ENCODE peak calls at places on chromosome 6, in four cellular contexts. One of them, this sample, is unnamed. For H3K4me1, the result is how much of the 10 kb centered on the place peaks cover.

GRCh38 chr6:122580731-122581130 is 29.5 kb upstream of the PKIB start:
- DNase-seq in prostate gland: no peak
- DNase-seq in HCT116: peak
- DNase-seq in esophagus muscularis mucosa: no peak
- DNase-seq in this sample: no peak

GRCh38 chr6:89749918-89750317 is 69.7 kb downstream of the MDN1 start:
- DNase-seq in prostate gland: no peak
- DNase-seq in HCT116: no peak
- DNase-seq in esophagus muscularis mucosa: no peak
- DNase-seq in this sample: no peak

GRCh38 chr6:142760152-142760551 is 184.8 kb downstream of the HIVEP2 start:
- DNase-seq in prostate gland: no peak
- DNase-seq in HCT116: no peak
- DNase-seq in esophagus muscularis mucosa: no peak
- DNase-seq in this sample: no peak

GRCh38 chr6:6717008-6717763 is 128.7 kb downstream of the LY86 start:
- DNase-seq in prostate gland: no peak
- DNase-seq in HCT116: no peak
- DNase-seq in esophagus muscularis mucosa: no peak
- DNase-seq in this sample: no peak

GRCh38 chr6:148516116-148517016 is 173.7 kb downstream of the SASH1 start:
- DNase-seq in prostate gland: no peak
- DNase-seq in HCT116: no peak
- DNase-seq in esophagus muscularis mucosa: no peak
- DNase-seq in this sample: no peak

GRCh38 chr6:15498640-15499039 is 164.2 kb downstream of the DTNBP1 start:
- DNase-seq in prostate gland: no peak
- DNase-seq in HCT116: no peak
- DNase-seq in esophagus muscularis mucosa: no peak
- DNase-seq in this sample: no peak

GRCh38 chr6:136718486-136718885 is 73.8 kb downstream of the MAP3K5 start:
- DNase-seq in prostate gland: no peak
- DNase-seq in HCT116: no peak
- DNase-seq in esophagus muscularis mucosa: no peak
- DNase-seq in this sample: no peak

GRCh38 chr6:93566285-93566684 is 146.9 kb upstream of the EPHA7 start:
- DNase-seq in prostate gland: no peak
- DNase-seq in HCT116: no peak
- DNase-seq in esophagus muscularis mucosa: no peak
- DNase-seq in this sample: no peak

GRCh38 chr6:51711876-51712275 is 375.5 kb downstream of the PKHD1 start:
- DNase-seq in prostate gland: no peak
- DNase-seq in HCT116: no peak
- DNase-seq in esophagus muscularis mucosa: no peak
- DNase-seq in this sample: no peak

GRCh38 chr6:138250513-138251247 is 32.4 kb upstream of the PBOV1 start:
- DNase-seq in prostate gland: peak
- DNase-seq in HCT116: no peak
- DNase-seq in esophagus muscularis mucosa: no peak
- DNase-seq in this sample: peak

GRCh38 chr6:115934145-115934544 is 126.5 kb downstream of the FRK start:
- DNase-seq in prostate gland: no peak
- DNase-seq in HCT116: no peak
- DNase-seq in esophagus muscularis mucosa: no peak
- DNase-seq in this sample: no peak

GRCh38 chr6:26421259-26422144 is 18.8 kb upstream of the BTN3A3 start:
- DNase-seq in prostate gland: peak
- DNase-seq in HCT116: peak
- DNase-seq in esophagus muscularis mucosa: peak
- DNase-seq in this sample: peak

GRCh38 chr6:100134703-100135102 is 140.7 kb upstream of the MCHR2 start:
- DNase-seq in prostate gland: no peak
- DNase-seq in HCT116: no peak
- DNase-seq in esophagus muscularis mucosa: no peak
- DNase-seq in this sample: no peak

GRCh38 chr6:52820198-52820597 is 16.6 kb upstream of the GSTA1 start:
- DNase-seq in prostate gland: no peak
- DNase-seq in HCT116: no peak
- DNase-seq in esophagus muscularis mucosa: no peak
- DNase-seq in this sample: no peak

GRCh38 chr6:4844108-4844507 is 67.9 kb downstream of the CDYL start:
- DNase-seq in prostate gland: no peak
- DNase-seq in HCT116: no peak
- DNase-seq in esophagus muscularis mucosa: no peak
- DNase-seq in this sample: no peak

GRCh38 chr6:129606664-129607063 is 103.3 kb downstream of the ARHGAP18 start:
- DNase-seq in prostate gland: no peak
- DNase-seq in HCT116: no peak
- DNase-seq in esophagus muscularis mucosa: no peak
- DNase-seq in this sample: no peak

GRCh38 chr6:98644063-98644462 is 190.3 kb upstream of the POU3F2 start:
- DNase-seq in prostate gland: no peak
- DNase-seq in HCT116: no peak
- DNase-seq in esophagus muscularis mucosa: no peak
- DNase-seq in this sample: no peak

GRCh38 chr6:15256538-15257222 is 10.8 kb downstream of the JARID2 start:
- DNase-seq in prostate gland: no peak
- DNase-seq in HCT116: no peak
- DNase-seq in esophagus muscularis mucosa: no peak
- DNase-seq in this sample: no peak

GRCh38 chr6:26104457-26105108 is 17.4 kb downstream of the HFE start:
- DNase-seq in prostate gland: no peak
- DNase-seq in HCT116: peak
- DNase-seq in esophagus muscularis mucosa: no peak
- DNase-seq in this sample: no peak

GRCh38 chr6:38322123-38322522 is 317.6 kb downstream of the BTBD9 start:
- DNase-seq in prostate gland: no peak
- DNase-seq in HCT116: no peak
- DNase-seq in esophagus muscularis mucosa: no peak
- DNase-seq in this sample: no peak

GRCh38 chr6:98747960-98748359 is 86.4 kb upstream of the POU3F2 start:
- DNase-seq in prostate gland: no peak
- DNase-seq in HCT116: no peak
- DNase-seq in esophagus muscularis mucosa: no peak
- DNase-seq in this sample: no peak

GRCh38 chr6:24858154-24858801 is 59.6 kb upstream of the ARMH2 start:
- DNase-seq in prostate gland: no peak
- DNase-seq in HCT116: no peak
- DNase-seq in esophagus muscularis mucosa: no peak
- DNase-seq in this sample: peak

GRCh38 chr6:44248579-44248978 is 1.7 kb downstream of the HSP90AB1 start:
- DNase-seq in prostate gland: no peak
- DNase-seq in HCT116: no peak
- DNase-seq in esophagus muscularis mucosa: no peak
- DNase-seq in this sample: no peak

GRCh38 chr6:44246663-44247337 is at the start of gene HSP90AB1:
- DNase-seq in prostate gland: peak
- DNase-seq in HCT116: peak
- DNase-seq in esophagus muscularis mucosa: peak
- DNase-seq in this sample: peak

GRCh38 chr6:44247338-44248302 is 719 bp downstream of the HSP90AB1 start:
- DNase-seq in prostate gland: peak
- DNase-seq in HCT116: no peak
- DNase-seq in esophagus muscularis mucosa: no peak
- DNase-seq in this sample: peak

GRCh38 chr6:44245391-44245911 is 1.4 kb upstream of the HSP90AB1 start:
- DNase-seq in prostate gland: no peak
- DNase-seq in HCT116: no peak
- DNase-seq in esophagus muscularis mucosa: no peak
- DNase-seq in this sample: no peak

DNA sequence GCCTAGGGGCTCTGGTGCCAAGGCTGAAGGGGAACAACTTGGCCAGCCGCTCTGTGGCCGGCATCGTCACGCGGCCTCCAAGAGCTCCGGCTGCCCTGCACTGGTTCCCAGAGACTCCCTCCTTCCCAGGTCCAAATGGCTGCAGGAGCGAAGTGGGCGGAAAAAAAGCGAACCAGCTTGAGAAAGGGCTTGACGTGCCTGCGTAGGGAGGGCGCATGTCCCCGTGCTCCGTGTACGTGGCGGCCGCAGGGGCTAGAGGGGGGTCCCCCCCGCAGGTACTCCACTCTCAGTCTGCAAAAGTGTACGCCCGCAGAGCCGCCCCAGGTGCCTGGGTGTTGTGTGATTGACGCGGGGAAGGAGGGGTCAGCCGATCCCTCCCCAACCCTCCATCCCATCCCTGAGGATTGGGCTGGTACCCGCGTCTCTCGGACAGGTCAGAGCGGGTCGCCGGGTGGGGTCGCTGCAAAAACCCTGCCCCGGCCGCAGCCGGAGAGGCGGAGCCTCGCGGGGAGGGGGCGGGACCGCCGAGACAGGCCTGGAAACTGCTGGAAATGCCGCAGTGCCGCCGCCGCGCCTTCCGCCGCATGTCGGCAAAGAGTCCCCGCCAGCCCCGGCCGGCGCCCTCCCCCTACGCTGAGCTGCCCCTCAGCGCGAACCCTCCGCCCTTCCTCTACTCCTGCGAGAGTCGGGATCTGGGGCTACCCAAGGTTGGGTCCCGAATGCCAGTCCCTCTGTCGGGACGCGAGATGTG is 814 bp upstream of the HSP90AB1 start:
- DNase-seq in prostate gland: peak
- DNase-seq in HCT116: peak
- DNase-seq in esophagus muscularis mucosa: peak
- DNase-seq in this sample: peak
- TF ChIP-seq POLR2AphosphoS5 in prostate gland: peak
- TF ChIP-seq POLR2AphosphoS5 in HCT116: peak
- TF ChIP-seq POLR2AphosphoS5 in esophagus muscularis mucosa: no peak
- TF ChIP-seq POLR2AphosphoS5 in this sample: peak

GRCh38 chr6:135268740-135269139 is 87.6 kb downstream of the MYB start:
- DNase-seq in prostate gland: no peak
- DNase-seq in HCT116: no peak
- DNase-seq in esophagus muscularis mucosa: no peak
- DNase-seq in this sample: no peak

GRCh38 chr6:135268263-135268662 is 87.2 kb downstream of the MYB start:
- DNase-seq in prostate gland: no peak
- DNase-seq in HCT116: no peak
- DNase-seq in esophagus muscularis mucosa: no peak
- DNase-seq in this sample: no peak

GRCh38 chr6:135269399-135270005 is 88.4 kb downstream of the MYB start:
- DNase-seq in prostate gland: no peak
- DNase-seq in HCT116: no peak
- DNase-seq in esophagus muscularis mucosa: no peak
- DNase-seq in this sample: no peak

GRCh38 chr6:135271626-135272025 is 90.5 kb downstream of the MYB start:
- DNase-seq in prostate gland: no peak
- DNase-seq in HCT116: no peak
- DNase-seq in esophagus muscularis mucosa: no peak
- DNase-seq in this sample: no peak

DNA sequence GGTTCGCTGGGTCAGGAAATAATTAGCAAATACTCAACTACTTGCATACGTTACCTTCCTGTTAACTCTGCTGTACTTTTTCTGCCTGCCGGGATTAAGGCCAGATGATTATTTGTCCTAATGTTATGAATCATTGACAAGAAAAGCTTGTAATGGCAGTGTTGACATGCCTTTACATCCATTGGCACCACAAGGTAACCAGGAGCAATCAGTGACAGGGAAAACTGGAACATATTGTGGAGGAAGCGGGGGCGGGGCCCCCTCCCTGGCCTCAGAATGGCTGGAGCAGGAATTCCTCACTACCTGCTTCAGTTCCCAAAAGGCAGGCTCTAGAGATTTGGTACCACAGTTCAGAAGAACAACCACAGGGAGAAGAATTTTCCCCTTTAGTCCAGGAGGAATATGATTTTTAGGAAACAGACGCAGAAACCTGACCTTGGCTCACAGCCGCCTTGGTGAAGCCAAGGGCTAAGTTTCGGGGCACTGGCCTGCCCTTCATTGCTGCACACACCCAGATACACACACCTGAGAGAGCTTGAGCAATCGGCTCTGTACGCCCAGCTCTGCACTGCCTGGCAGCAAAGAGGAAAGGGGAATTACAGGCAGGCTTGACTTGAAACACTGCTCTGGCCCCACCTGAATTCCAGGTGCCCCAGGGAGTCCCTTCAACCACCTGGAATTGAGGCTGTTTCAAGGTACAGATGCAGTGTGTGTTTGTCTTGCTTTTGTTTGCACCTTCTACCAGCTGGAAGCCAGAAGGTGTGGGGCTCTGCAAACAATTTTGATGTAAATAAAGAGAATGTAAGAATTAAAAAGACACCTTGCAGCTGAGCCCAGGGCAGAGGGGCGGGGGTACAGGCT is 89.8 kb downstream of the MYB start:
- DNase-seq in prostate gland: peak
- DNase-seq in HCT116: no peak
- DNase-seq in esophagus muscularis mucosa: no peak
- DNase-seq in this sample: peak
- TF ChIP-seq POLR2A in prostate gland: no peak
- TF ChIP-seq POLR2A in HCT116: no peak
- TF ChIP-seq POLR2A in esophagus muscularis mucosa: no peak
- TF ChIP-seq POLR2A in this sample: no peak

DNA sequence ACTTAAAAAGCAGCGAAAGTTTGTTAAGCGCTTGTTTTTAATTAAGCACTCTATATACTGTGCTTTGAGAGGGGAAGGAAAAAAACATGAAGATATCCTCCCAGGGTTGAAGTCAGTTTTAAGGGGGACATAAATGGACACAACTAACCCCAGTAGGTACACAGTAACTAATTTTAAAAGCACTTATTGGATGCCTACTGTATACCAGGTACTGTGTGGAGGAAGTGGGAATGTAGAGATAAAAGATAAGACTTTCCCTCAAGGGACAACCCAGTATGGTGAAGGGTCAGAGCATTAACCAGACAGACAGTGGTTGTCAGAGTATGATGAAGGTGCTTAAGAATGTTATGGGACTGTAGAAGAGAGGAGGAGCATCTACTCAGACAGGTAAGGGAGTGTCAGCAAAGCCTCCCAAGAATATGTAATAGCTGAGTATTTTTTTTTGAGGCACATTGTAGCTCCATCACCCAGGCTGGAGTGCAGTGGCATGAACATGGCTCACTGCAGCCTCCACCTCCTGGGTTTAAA is 900 bp downstream of the ABCF1 start:
- DNase-seq in prostate gland: no peak
- DNase-seq in HCT116: no peak
- DNase-seq in esophagus muscularis mucosa: no peak
- DNase-seq in this sample: no peak
- H3K4me1 ChIP-seq in prostate gland: under half
- H3K4me1 ChIP-seq in HCT116: under half
- H3K4me1 ChIP-seq in esophagus muscularis mucosa: half or more
- H3K4me1 ChIP-seq in this sample: under half

GRCh38 chr6:37104935-37105781 is 64.8 kb upstream of the PIM1 start:
- DNase-seq in prostate gland: no peak
- DNase-seq in HCT116: no peak
- DNase-seq in esophagus muscularis mucosa: no peak
- DNase-seq in this sample: no peak
- TF ChIP-seq POLR2AphosphoS5 in prostate gland: no peak
- TF ChIP-seq POLR2AphosphoS5 in HCT116: no peak
- TF ChIP-seq POLR2AphosphoS5 in esophagus muscularis mucosa: no peak
- TF ChIP-seq POLR2AphosphoS5 in this sample: no peak

GRCh38 chr6:17725083-17725482 is 18.4 kb upstream of the NUP153 start:
- DNase-seq in prostate gland: no peak
- DNase-seq in HCT116: no peak
- DNase-seq in esophagus muscularis mucosa: no peak
- DNase-seq in this sample: no peak
- TF ChIP-seq POLR2A in prostate gland: no peak
- TF ChIP-seq POLR2A in HCT116: no peak
- TF ChIP-seq POLR2A in esophagus muscularis mucosa: no peak
- TF ChIP-seq POLR2A in this sample: no peak

GRCh38 chr6:130913119-130913518 is 85.9 kb downstream of the SMLR1 start:
- DNase-seq in prostate gland: no peak
- DNase-seq in HCT116: no peak
- DNase-seq in esophagus muscularis mucosa: no peak
- DNase-seq in this sample: no peak
- H3K4me1 ChIP-seq in prostate gland: under half
- H3K4me1 ChIP-seq in HCT116: under half
- H3K4me1 ChIP-seq in esophagus muscularis mucosa: under half
- H3K4me1 ChIP-seq in this sample: under half

This sample was measured in upper lobe of left lung.